ENCODE peak calls at places on chromosomes 3 and 15, in four cellular contexts. M is iPS DF 19.7; P is activated naive CD4-positive, alpha-beta T cell treated with Interleukin-2 at 50 U/mL for 16 hours; F is stimulated activated naive CD4-positive, alpha-beta T cell. A is an unnamed sample.

GRCh38 chr3:151974067-151974466 is 100.6 kb downstream of the SUCNR1 start:
- DNase-seq in M (no peak), P (no peak), F (no peak), A (no peak)

GRCh38 chr3:87333393-87333892 is 57.1 kb upstream of the POU1F1 start:
- DNase-seq in M (no peak), P (peak), F (no peak), A (no peak)

GRCh38 chr3:125431391-125431790 is 56.3 kb upstream of the ZNF148 start:
- DNase-seq in M (no peak), P (no peak), F (no peak), A (no peak)

GRCh38 chr3:15768421-15769255 is 29.1 kb downstream of the ANKRD28 start:
- DNase-seq in M (no peak), P (no peak), F (no peak), A (no peak)

GRCh38 chr3:6779140-6779539 is 81.8 kb upstream of the GRM7 start:
- DNase-seq in M (no peak), P (no peak), F (no peak), A (peak)

GRCh38 chr3:133531981-133532380 is 41.5 kb upstream of the CDV3 start:
- DNase-seq in M (no peak), P (no peak), F (no peak), A (no peak)

GRCh38 chr3:15633766-15634588 is 32.4 kb downstream of the BTD start:
- DNase-seq in M (no peak), P (no peak), F (no peak), A (no peak)

GRCh38 chr3:9915252-9916141 is 1.4 kb upstream of the IL17RC start:
- DNase-seq in M (no peak), P (peak), F (peak), A (no peak)

GRCh38 chr3:67382551-67382950 is 271.9 kb downstream of the SUCLG2 start:
- DNase-seq in M (no peak), P (no peak), F (no peak), A (no peak)

GRCh38 chr3:43161684-43162512 is 56.0 kb upstream of the POMGNT2 start:
- DNase-seq in M (no peak), P (no peak), F (peak), A (no peak)

GRCh38 chr3:43163895-43164493 is 58.1 kb upstream of the POMGNT2 start:
- DNase-seq in M (no peak), P (no peak), F (no peak), A (no peak)

GRCh38 chr3:4313606-4314308 is 10.6 kb downstream of the SETMAR start:
- DNase-seq in M (no peak), P (no peak), F (no peak), A (no peak)

GRCh38 chr3:13281657-13282527 is 138.2 kb downstream of the NUP210 start:
- DNase-seq in M (no peak), P (no peak), F (no peak), A (peak)

GRCh38 chr3:141547791-141548190 is 61.0 kb downstream of the RASA2 start:
- DNase-seq in M (no peak), P (no peak), F (no peak), A (no peak)

GRCh38 chr3:57048728-57049127 is 11.7 kb upstream of the SPATA12 start:
- DNase-seq in M (no peak), P (no peak), F (no peak), A (no peak)

GRCh38 chr15:39548561-39548960 is 32.3 kb upstream of the THBS1 start:
- DNase-seq in M (no peak), P (no peak), F (no peak), A (no peak)

GRCh38 chr15:68303560-68304436 is 26.3 kb downstream of the FEM1B start:
- DNase-seq in M (no peak), P (no peak), F (no peak), A (no peak)

GRCh38 chr15:38638841-38639240 is 74.2 kb upstream of the RASGRP1 start:
- DNase-seq in M (no peak), P (no peak), F (peak), A (no peak)

GRCh38 chr3:190166948-190167347 is 46.3 kb upstream of the P3H2 start:
- DNase-seq in M (no peak), P (no peak), F (no peak), A (no peak)

GRCh38 chr3:116950302-116951055 is 240.9 kb downstream of the TUSC7 start:
- DNase-seq in M (no peak), P (no peak), F (no peak), A (no peak)

GRCh38 chr3:5231067-5231466 is 43.6 kb downstream of the EDEM1 start:
- DNase-seq in M (no peak), P (no peak), F (no peak), A (no peak)

GRCh38 chr15:55588070-55588817 is at the start of gene PYGO1:
- DNase-seq in M (no peak), P (peak), F (peak), A (peak)

GRCh38 chr15:40439461-40440299 is 1.1 kb upstream of the BAHD1 start:
- DNase-seq in M (peak), P (peak), F (peak), A (peak)

GRCh38 chr3:32175607-32176197 is 62.8 kb upstream of the CMTM8 start:
- DNase-seq in M (peak), P (peak), F (peak), A (no peak)

GRCh38 chr3:123632161-123632655 is 47.4 kb upstream of the HACD2 start:
- DNase-seq in M (peak), P (no peak), F (no peak), A (no peak)

GRCh38 chr3:106113747-106114146 is 244.9 kb upstream of the CBLB start:
- DNase-seq in M (no peak), P (no peak), F (no peak), A (no peak)

GRCh38 chr3:189276481-189277190 is 104.9 kb downstream of the TPRG1 start:
- DNase-seq in M (no peak), P (no peak), F (no peak), A (no peak)

GRCh38 chr3:13619661-13620230 is 70.8 kb downstream of the FBLN2 start:
- DNase-seq in M (no peak), P (no peak), F (no peak), A (no peak)

GRCh38 chr15:86595741-86596140 is 516.1 kb downstream of the AGBL1 start:
- DNase-seq in M (no peak), P (no peak), F (no peak), A (no peak)

A was measured in H1.